ENCODE peak calls at places on chromosomes 7 and 10, in four cellular contexts. H, C, L and Z are unnamed samples.

GRCh38 chr7:65971021-65971420 is 11.0 kb downstream of the GUSB start:
- DNase-seq in H (no peak), C (no peak), L (no peak), Z (no peak)

GRCh38 chr7:107934991-107935770 is 44.2 kb downstream of the DLD start:
- DNase-seq in H (no peak), C (no peak), L (no peak), Z (no peak)

GRCh38 chr10:22086730-22087364 is 83.3 kb upstream of the DNAJC1 start:
- DNase-seq in H (no peak), C (peak), L (peak), Z (peak)

GRCh38 chr10:124669824-124670654 is 74.1 kb downstream of the FAM53B start:
- DNase-seq in H (no peak), C (no peak), L (no peak), Z (no peak)

GRCh38 chr10:77899080-77899477 is 27.5 kb downstream of the DLG5 start:
- DNase-seq in H (no peak), C (peak), L (no peak), Z (no peak)

GRCh38 chr10:78803710-78804109 is 265.1 kb upstream of the ZMIZ1 start:
- DNase-seq in H (no peak), C (no peak), L (no peak), Z (no peak)

GRCh38 chr7:36276428-36277246 is 113.0 kb upstream of the ANLN start:
- DNase-seq in H (no peak), C (no peak), L (no peak), Z (no peak)

GRCh38 chr7:33251261-33251660 is 121.9 kb downstream of the BBS9 start:
- DNase-seq in H (no peak), C (no peak), L (no peak), Z (no peak)

GRCh38 chr10:61662794-61663259 is at the start of gene CABCOCO1:
- DNase-seq in H (no peak), C (peak), L (peak), Z (peak)

GRCh38 chr7:111092406-111093160 is 1.7 kb downstream of the LRRN3 start:
- DNase-seq in H (no peak), C (no peak), L (no peak), Z (no peak)

GRCh38 chr10:11871470-11871869 is 48.3 kb downstream of the PROSER2 start:
- DNase-seq in H (no peak), C (no peak), L (no peak), Z (no peak)

GRCh38 chr7:105690286-105690915 is 109.1 kb upstream of the EFCAB10 start:
- DNase-seq in H (no peak), C (no peak), L (no peak), Z (no peak)

GRCh38 chr10:10977978-10978377 is 39.7 kb upstream of the CELF2 start:
- DNase-seq in H (no peak), C (no peak), L (no peak), Z (no peak)

GRCh38 chr7:90569368-90569767 is 26.8 kb upstream of the CDK14 start:
- DNase-seq in H (no peak), C (no peak), L (no peak), Z (no peak)

GRCh38 chr10:52783726-52784125 is 11.1 kb upstream of the MBL2 start:
- DNase-seq in H (no peak), C (no peak), L (no peak), Z (no peak)
- H3K4me3 ChIP-seq in H (no peak), C (no peak), L (no peak), Z (no peak)

DNA sequence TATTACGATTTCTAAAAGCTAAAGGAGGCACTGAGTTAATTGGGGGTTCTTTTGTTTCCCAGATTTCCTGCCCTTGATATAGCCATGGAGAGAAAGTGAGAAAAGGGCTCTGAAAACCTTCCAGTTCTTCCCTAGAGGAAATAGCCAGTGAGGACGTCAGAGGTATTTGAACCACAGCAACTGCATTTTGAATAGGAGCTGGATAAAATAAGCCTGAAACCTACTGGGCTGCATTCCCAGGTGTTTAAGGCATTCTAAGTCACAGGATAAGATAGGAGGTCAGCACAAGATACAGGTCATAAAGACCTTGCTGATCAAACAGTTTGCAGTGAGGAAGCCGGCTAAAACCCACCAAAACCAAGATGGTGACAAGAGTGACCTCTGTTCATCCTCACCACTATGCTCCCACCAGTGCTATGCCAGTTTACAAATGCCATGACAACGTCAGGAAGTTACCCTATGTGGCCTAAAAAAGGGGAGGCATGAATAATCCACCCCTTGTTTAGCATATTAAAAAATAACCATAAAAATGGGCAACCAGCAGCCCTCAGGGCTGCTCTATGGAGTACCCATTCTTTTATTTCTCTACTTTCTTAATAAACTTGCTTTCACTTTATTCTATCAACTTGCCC is 85.1 kb upstream of the FRMD4A start:
- DNase-seq in H (no peak), C (no peak), L (no peak), Z (no peak)
- H3K27ac ChIP-seq in H (no peak), C (no peak), L (no peak), Z (no peak)

DNA sequence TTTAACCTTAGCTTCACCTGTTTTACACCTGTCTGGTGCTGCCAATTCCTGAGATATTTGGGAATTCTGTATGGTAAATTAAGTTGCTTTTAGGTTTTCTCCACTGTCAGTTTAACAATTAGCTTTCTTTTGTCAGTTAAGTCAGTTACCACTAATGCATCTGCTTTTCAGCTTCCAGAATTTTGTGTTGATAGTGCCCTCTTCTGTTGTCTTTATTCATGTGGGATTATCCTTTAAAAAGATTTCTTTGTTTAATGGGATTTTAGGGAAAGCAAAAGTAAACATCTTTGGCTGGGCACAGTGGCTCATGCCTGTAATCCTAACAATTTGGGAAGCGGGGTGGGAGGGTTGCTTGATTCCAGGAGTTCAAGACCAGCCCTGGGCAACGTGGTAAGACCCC is 8.1 kb downstream of the TFAM start:
- DNase-seq in H (no peak), C (no peak), L (no peak), Z (no peak)
- TF ChIP-seq CTCF in H (no peak), C (no peak), L (peak), Z (peak)

GRCh38 chr7:101999420-101999819 is 182.0 kb downstream of the CUX1 start:
- DNase-seq in H (no peak), C (no peak), L (no peak), Z (no peak)
- H3K4me3 ChIP-seq in H (no peak), C (no peak), L (no peak), Z (no peak)

GRCh38 chr10:44988957-44989620 is 10.5 kb upstream of the DEPP1 start:
- DNase-seq in H (no peak), C (peak), L (no peak), Z (peak)

GRCh38 chr10:44990302-44990655 is 10.4 kb upstream of the ZNF22 start:
- DNase-seq in H (no peak), C (no peak), L (no peak), Z (no peak)

GRCh38 chr10:44990965-44991364 is 9.8 kb upstream of the ZNF22 start:
- DNase-seq in H (no peak), C (no peak), L (no peak), Z (no peak)

GRCh38 chr10:44991571-44991970 is 9.2 kb upstream of the ZNF22 start:
- DNase-seq in H (no peak), C (peak), L (no peak), Z (no peak)

GRCh38 chr10:44989621-44990301 is 11.0 kb upstream of the ZNF22 start:
- DNase-seq in H (no peak), C (no peak), L (no peak), Z (no peak)
- H3K27ac ChIP-seq in H (no peak), C (peak), L (no peak), Z (peak)

GRCh38 chr7:2802504-2803341 is 41.4 kb downstream of the GNA12 start:
- DNase-seq in H (no peak), C (no peak), L (peak), Z (no peak)

GRCh38 chr7:2803342-2803692 is 40.8 kb downstream of the GNA12 start:
- DNase-seq in H (no peak), C (no peak), L (no peak), Z (no peak)

GRCh38 chr7:2805213-2806003 is 38.7 kb downstream of the GNA12 start:
- DNase-seq in H (no peak), C (no peak), L (no peak), Z (no peak)

GRCh38 chr7:2803755-2804154 is 40.4 kb downstream of the GNA12 start:
- DNase-seq in H (no peak), C (no peak), L (no peak), Z (no peak)

GRCh38 chr7:2804227-2804763 is 39.8 kb downstream of the GNA12 start:
- DNase-seq in H (no peak), C (no peak), L (no peak), Z (no peak)
- TF ChIP-seq CTCF in H (no peak), C (no peak), L (no peak), Z (no peak)

DNA sequence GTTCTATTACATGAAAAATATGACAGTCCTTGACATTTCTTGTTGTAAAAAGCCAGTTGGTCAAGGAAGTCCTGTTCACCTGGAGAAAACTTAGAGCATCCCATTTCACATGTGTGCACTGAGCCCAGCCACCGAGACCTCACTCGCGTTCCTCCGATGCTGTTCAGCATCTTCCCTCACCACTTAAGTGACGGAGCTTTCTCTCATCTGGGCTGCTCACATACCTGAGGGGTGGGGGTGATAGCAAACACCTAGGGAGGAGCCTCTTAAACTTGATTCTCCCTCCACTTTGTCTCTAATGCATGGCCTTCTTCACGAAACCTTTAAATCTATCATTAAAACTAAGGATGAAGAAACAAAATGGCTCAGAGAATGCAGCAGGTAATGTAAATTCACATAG is 950.2 kb downstream of the GATA3 start:
- DNase-seq in H (no peak), C (no peak), L (no peak), Z (no peak)
- H3K4me3 ChIP-seq in H (no peak), C (no peak), L (no peak), Z (no peak)

GRCh38 chr10:71319042-71319799 is at the start of gene SLC29A3:
- DNase-seq in H (peak), C (peak), L (peak), Z (peak)
- H3K27ac ChIP-seq in H (peak), C (no peak), L (peak), Z (peak)